ENCODE peak calls at places on chromosomes 5 and 9, in seven cellular contexts. V, X, L, H, A, S and U are unnamed samples.

GRCh38 chr9:82418334-82418733 is 429.8 kb downstream of the SPATA31D1 start:
- DNase-seq in S (peak), L (no peak), A (no peak), X (no peak), H (no peak), V (no peak), U (no peak)

GRCh38 chr5:177498013-177498847 is 826 bp upstream of the PDLIM7 start:
- DNase-seq in S (peak), X (no peak), H (no peak), L (no peak), V (peak), A (no peak), U (no peak)

GRCh38 chr5:82319977-82320376 is 41.8 kb upstream of the RPS23 start:
- DNase-seq in H (no peak), A (no peak), L (no peak), V (no peak), S (no peak), X (no peak), U (no peak)

GRCh38 chr5:132055441-132055807 is 5.0 kb upstream of the IL3 start:
- DNase-seq in A (no peak), V (no peak), S (no peak), L (no peak), H (no peak), X (no peak), U (no peak)

GRCh38 chr5:8943301-8943700 is 602.6 kb downstream of the SEMA5A start:
- DNase-seq in H (no peak), A (no peak), S (peak), X (no peak), L (peak), V (no peak), U (no peak)

GRCh38 chr5:71904852-71905251 is 185.8 kb downstream of the CARTPT start:
- DNase-seq in S (no peak), V (no peak), L (no peak), H (no peak), A (no peak), X (no peak), U (no peak)

GRCh38 chr9:99127372-99128132 is 22.6 kb downstream of the TGFBR1 start:
- DNase-seq in L (peak), X (no peak), S (peak), A (no peak), H (no peak), V (no peak), U (no peak)

GRCh38 chr5:150075233-150075632 is 11.1 kb downstream of the CSF1R start:
- DNase-seq in V (no peak), X (no peak), A (no peak), L (no peak), H (no peak), S (no peak), U (no peak)

GRCh38 chr9:135218331-135219225 is 131.1 kb downstream of the OLFM1 start:
- DNase-seq in S (no peak), V (peak), A (no peak), L (no peak), X (no peak), H (no peak), U (no peak)

GRCh38 chr5:125719681-125720676 is 703.2 kb upstream of the GRAMD2B start:
- DNase-seq in A (no peak), S (peak), V (no peak), H (no peak), L (no peak), X (peak), U (no peak)

GRCh38 chr5:150009671-150010387 is 9.3 kb downstream of the HMGXB3 start:
- DNase-seq in H (no peak), S (no peak), A (no peak), X (no peak), L (peak), V (no peak), U (no peak)

GRCh38 chr5:10140195-10140973 is 109.3 kb downstream of the ATPSCKMT start:
- DNase-seq in V (no peak), A (no peak), H (no peak), S (peak), X (no peak), L (peak), U (peak)

GRCh38 chr9:118271936-118272335 is 567.7 kb downstream of the TLR4 start:
- DNase-seq in S (no peak), H (no peak), X (no peak), A (no peak), V (no peak), L (no peak), U (no peak)

GRCh38 chr5:73061593-73061992 is 58.8 kb upstream of the TMEM171 start:
- DNase-seq in X (no peak), V (no peak), L (no peak), S (peak), H (no peak), A (no peak), U (no peak)

GRCh38 chr5:36027066-36027465 is 35.9 kb upstream of the UGT3A1 start:
- DNase-seq in X (no peak), V (no peak), S (no peak), H (no peak), A (no peak), L (no peak), U (no peak)

GRCh38 chr9:24257726-24258125 is 288.0 kb downstream of the IZUMO3 start:
- DNase-seq in X (no peak), H (no peak), A (no peak), V (no peak), S (peak), L (no peak), U (peak)

GRCh38 chr9:69115621-69116020 is 58.5 kb upstream of the TJP2 start:
- DNase-seq in H (no peak), L (no peak), V (no peak), S (no peak), X (no peak), A (no peak), U (no peak)

GRCh38 chr9:23537192-23538059 is 288.6 kb downstream of the ELAVL2 start:
- DNase-seq in H (peak), S (no peak), L (no peak), X (peak), V (no peak), A (no peak), U (no peak)

GRCh38 chr5:93304851-93305250 is 276.2 kb downstream of the NR2F1-AS1 start:
- DNase-seq in L (no peak), X (no peak), V (no peak), H (no peak), S (no peak), A (no peak), U (no peak)

GRCh38 chr5:132098151-132098594 is 24.6 kb downstream of the CSF2 start:
- DNase-seq in X (no peak), L (no peak), V (no peak), H (no peak), S (peak), A (no peak), U (no peak)

GRCh38 chr5:72464071-72464470 is 43.1 kb downstream of the ZNF366 start:
- DNase-seq in L (peak), A (no peak), V (no peak), S (no peak), H (no peak), X (no peak), U (no peak)

GRCh38 chr5:81290146-81290545 is 11.2 kb upstream of the ZCCHC9 start:
- DNase-seq in H (no peak), S (no peak), X (no peak), V (no peak), A (no peak), L (no peak), U (no peak)

GRCh38 chr5:141618030-141618803 is 583 bp downstream of the DIAPH1 start:
- DNase-seq in V (peak), S (no peak), A (no peak), X (no peak), L (no peak), H (peak), U (no peak)

GRCh38 chr5:52497133-52497693 is 290.5 kb upstream of the ITGA1 start:
- DNase-seq in H (no peak), V (no peak), L (no peak), A (no peak), S (no peak), X (no peak), U (no peak)

GRCh38 chr5:152592416-152592815 is 187.3 kb upstream of the NMUR2 start:
- DNase-seq in L (no peak), H (no peak), V (no peak), X (no peak), S (no peak), A (no peak), U (no peak)

GRCh38 chr5:1078851-1079250 is 33.0 kb downstream of the SLC12A7 start:
- DNase-seq in V (no peak), A (no peak), X (no peak), H (no peak), S (no peak), L (no peak), U (no peak)

GRCh38 chr9:78280982-78281668 is 15.8 kb upstream of the PSAT1 start:
- DNase-seq in V (peak), X (no peak), H (no peak), S (peak), A (peak), L (peak), U (no peak)

GRCh38 chr9:16309350-16310271 is 560.9 kb downstream of the BNC2 start:
- DNase-seq in H (no peak), S (peak), X (no peak), L (peak), A (no peak), V (no peak), U (no peak)

GRCh38 chr9:109441296-109441695 is 56.8 kb downstream of the PTPN3 start:
- DNase-seq in S (no peak), H (no peak), A (no peak), X (no peak), V (no peak), L (peak), U (no peak)

GRCh38 chr9:86368871-86369521 is 14.8 kb upstream of the TUT7 start:
- DNase-seq in H (no peak), A (no peak), S (peak), V (no peak), L (peak), X (no peak), U (peak)

GRCh38 chr9:68851657-68852056 is 146.6 kb downstream of the PIP5K1B start:
- DNase-seq in A (no peak), X (no peak), H (no peak), L (no peak), S (peak), V (no peak), U (no peak)

GRCh38 chr5:131224387-131225191 is 39.3 kb upstream of the CDC42SE2 start:
- DNase-seq in X (no peak), V (peak), H (no peak), A (no peak), L (no peak), S (peak), U (no peak)

GRCh38 chr9:120534266-120534665 is 45.7 kb downstream of the CDK5RAP2 start:
- DNase-seq in X (no peak), A (no peak), L (no peak), H (no peak), V (no peak), S (no peak), U (no peak)

GRCh38 chr5:42985129-42986037 is 54.7 kb downstream of the ANXA2R start:
- DNase-seq in L (peak), H (no peak), A (no peak), S (peak), V (no peak), X (no peak), U (peak)

GRCh38 chr5:6638236-6638635 is 5.0 kb downstream of the SRD5A1 start:
- DNase-seq in L (no peak), S (no peak), V (no peak), A (no peak), H (no peak), X (no peak), U (no peak)